ENCODE peak calls at places on chromosome 4, in nine cellular contexts. C is HL-60, W is upper lobe of right lung, V is fibroblast of the aortic adventitia, L is lower lobe of right lung, K is epithelial cell of esophagus, Q is cardiac muscle cell, J is hepatocyte, T is ovary. U is an unnamed sample.

GRCh38 chr4:122117743-122118142 is 34.4 kb upstream of the BLTP1 start:
- DNase-seq in T (no peak), J (no peak), K (peak; percentile 14), C (no peak), V (peak; percentile 55), W (no peak), L (no peak), Q (peak; percentile 2), U (peak; percentile 49)

GRCh38 chr4:103032575-103032974 is 13.1 kb upstream of the SLC9B1 start:
- DNase-seq in C (peak; percentile 25), K (peak; percentile 63), V (peak; percentile 21), Q (peak; percentile 55), T (no peak), W (no peak), J (peak; percentile 53), L (no peak), U (peak; percentile 17)

GRCh38 chr4:119210760-119211159 is 1.8 kb upstream of the USP53 start:
- DNase-seq in V (peak; percentile 39), C (no peak), J (no peak), W (no peak), L (no peak), Q (peak; percentile 51), T (no peak), K (peak; percentile 75), U (peak; percentile 35)

GRCh38 chr4:14726441-14727405 is 275.6 kb upstream of the CPEB2 start:
- DNase-seq in Q (peak; percentile 24), T (no peak), K (peak; percentile 96), J (no peak), L (no peak), W (no peak), V (peak; percentile 57), C (no peak), U (no peak)

GRCh38 chr4:140789752-140790151 is 33.6 kb upstream of the TBC1D9 start:
- DNase-seq in W (no peak), C (peak; percentile 31), T (no peak), V (peak; percentile 37), K (peak; percentile 96), L (no peak), J (no peak), Q (peak; percentile 65), U (no peak)

GRCh38 chr4:153274967-153275366 is 69.5 kb upstream of the MND1 start:
- DNase-seq in J (peak; percentile 59), L (no peak), C (no peak), Q (no peak), V (no peak), T (no peak), K (peak; percentile 67), W (no peak), U (no peak)

GRCh38 chr4:128286474-128287158 is 997 bp downstream of the PGRMC2 start:
- DNase-seq in K (peak; percentile 69), C (peak; percentile 31), T (no peak), W (no peak), J (peak; percentile 63), V (peak; percentile 66), L (no peak), Q (peak; percentile 51), U (peak; percentile 80)

GRCh38 chr4:25913056-25913850 is 767 bp upstream of the SMIM20 start:
- DNase-seq in C (peak; percentile 54), W (peak; percentile 66), T (peak; percentile 64), Q (no peak), V (no peak), K (no peak), L (peak; percentile 60), J (no peak), U (peak; percentile 22)

GRCh38 chr4:8366601-8367000 is 73.9 kb downstream of the ACOX3 start:
- DNase-seq in Q (no peak), K (no peak), J (no peak), C (no peak), T (no peak), W (no peak), L (peak; percentile 24), V (no peak), U (no peak)

GRCh38 chr4:96912731-96913130 is 1072.8 kb downstream of the PDHA2 start:
- DNase-seq in W (no peak), C (no peak), K (no peak), J (no peak), Q (no peak), L (no peak), V (no peak), T (no peak), U (no peak)

GRCh38 chr4:142088906-142089305 is 452.5 kb downstream of the IL15 start:
- DNase-seq in T (no peak), C (no peak), J (no peak), V (peak; percentile 76), L (no peak), W (no peak), Q (peak; percentile 72), K (no peak), U (peak; percentile 88)

GRCh38 chr4:173478136-173478860 is 51.7 kb downstream of the HAND2 start:
- DNase-seq in L (no peak), W (no peak), T (no peak), J (no peak), C (no peak), Q (no peak), K (no peak), V (peak; percentile 49), U (peak; percentile 67)

DNA sequence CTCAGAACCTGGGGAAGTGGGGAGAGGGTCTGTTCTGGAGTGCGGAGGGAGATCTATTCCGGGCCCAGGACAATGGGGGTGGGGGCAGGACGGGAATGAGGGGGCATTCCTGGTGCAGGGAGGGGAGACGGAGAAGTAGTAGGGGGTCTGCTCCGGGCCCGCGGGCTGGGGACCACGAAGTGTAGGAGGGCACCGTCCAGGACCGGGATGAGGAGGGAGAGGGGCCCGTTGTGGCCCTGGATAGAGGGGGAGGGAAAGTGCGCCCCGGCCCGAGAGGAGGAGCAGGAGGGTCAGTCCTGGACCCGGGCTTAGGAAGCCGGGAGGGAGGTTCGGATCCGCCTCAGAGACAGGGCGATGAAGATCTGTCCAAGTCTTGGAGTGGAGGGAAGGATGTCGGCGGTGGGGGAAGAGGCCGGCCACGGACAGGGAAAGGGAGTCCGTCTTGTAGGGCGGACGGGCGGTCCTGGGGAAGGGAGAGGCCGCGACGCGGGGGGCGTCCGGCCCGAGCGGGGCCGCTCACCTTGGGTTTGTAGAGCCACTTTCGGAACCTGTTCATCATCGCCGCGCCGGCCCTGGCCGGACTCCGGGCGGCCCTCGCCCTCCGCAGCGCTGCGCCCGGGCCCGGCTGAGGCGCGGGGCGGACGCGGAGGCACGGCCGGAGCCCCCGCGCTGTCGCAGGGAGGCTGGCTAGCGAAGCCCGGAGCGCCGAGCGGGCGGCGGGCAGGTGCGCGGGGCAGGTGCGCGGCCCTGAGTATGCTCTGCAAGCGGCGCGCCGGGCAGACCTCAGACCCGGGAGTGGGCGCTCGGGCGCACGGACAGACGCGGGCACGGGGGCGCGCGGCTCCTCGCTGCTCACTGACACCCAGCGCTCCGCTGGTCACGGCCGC is at the start of gene ZFYVE28:
- DNase-seq in K (peak; percentile 22), T (peak; percentile 54), Q (no peak), J (no peak), L (peak; percentile 55), C (no peak), V (peak; percentile 45), W (peak; percentile 76), U (peak; percentile 34)
- H3K4me3 ChIP-seq in K (peak within 1 kb of the TSS; percentile 49), T (peak within 1 kb of the TSS; percentile 41), Q (peak within 1 kb of the TSS; percentile 58), J (peak within 1 kb of the TSS; percentile 48), L (peak within 1 kb of the TSS; percentile 71), C (peak within 1 kb of the TSS; percentile 52), V (peak within 1 kb of the TSS; percentile 76), W (peak within 1 kb of the TSS; percentile 61), U (peak within 1 kb of the TSS; percentile 63)

GRCh38 chr4:89196745-89197144 is 85.4 kb downstream of the TIGD2 start:
- DNase-seq in V (peak; percentile 67), Q (no peak), K (no peak), T (no peak), W (no peak), J (peak; percentile 19), C (no peak), L (no peak), U (peak; percentile 5)
- TF ChIP-seq CTCF in V (no peak), Q (no peak), K (no peak), T (no peak), W (no peak), J (no peak), C (no peak), L (no peak), U (no peak)

GRCh38 chr4:118036336-118036735 is 2.0 kb downstream of the NDST3 start:
- DNase-seq in V (no peak), W (no peak), L (no peak), J (no peak), T (no peak), C (no peak), Q (no peak), K (no peak), U (no peak)

GRCh38 chr4:118032691-118033090 is 1.6 kb upstream of the NDST3 start:
- DNase-seq in C (no peak), K (peak; percentile 46), L (no peak), T (no peak), V (no peak), Q (no peak), W (no peak), J (peak; percentile 16), U (no peak)

GRCh38 chr4:118035309-118035708 is 1.0 kb downstream of the NDST3 start:
- DNase-seq in J (no peak), K (no peak), C (no peak), T (no peak), V (no peak), Q (no peak), W (no peak), L (no peak), U (no peak)

GRCh38 chr4:118034061-118034785 is at the start of gene NDST3:
- DNase-seq in Q (peak; percentile 55), T (peak; percentile 26), V (peak; percentile 17), K (peak; percentile 77), C (peak; percentile 49), W (peak; percentile 68), L (peak; percentile 64), J (peak; percentile 79), U (peak; percentile 31)

DNA sequence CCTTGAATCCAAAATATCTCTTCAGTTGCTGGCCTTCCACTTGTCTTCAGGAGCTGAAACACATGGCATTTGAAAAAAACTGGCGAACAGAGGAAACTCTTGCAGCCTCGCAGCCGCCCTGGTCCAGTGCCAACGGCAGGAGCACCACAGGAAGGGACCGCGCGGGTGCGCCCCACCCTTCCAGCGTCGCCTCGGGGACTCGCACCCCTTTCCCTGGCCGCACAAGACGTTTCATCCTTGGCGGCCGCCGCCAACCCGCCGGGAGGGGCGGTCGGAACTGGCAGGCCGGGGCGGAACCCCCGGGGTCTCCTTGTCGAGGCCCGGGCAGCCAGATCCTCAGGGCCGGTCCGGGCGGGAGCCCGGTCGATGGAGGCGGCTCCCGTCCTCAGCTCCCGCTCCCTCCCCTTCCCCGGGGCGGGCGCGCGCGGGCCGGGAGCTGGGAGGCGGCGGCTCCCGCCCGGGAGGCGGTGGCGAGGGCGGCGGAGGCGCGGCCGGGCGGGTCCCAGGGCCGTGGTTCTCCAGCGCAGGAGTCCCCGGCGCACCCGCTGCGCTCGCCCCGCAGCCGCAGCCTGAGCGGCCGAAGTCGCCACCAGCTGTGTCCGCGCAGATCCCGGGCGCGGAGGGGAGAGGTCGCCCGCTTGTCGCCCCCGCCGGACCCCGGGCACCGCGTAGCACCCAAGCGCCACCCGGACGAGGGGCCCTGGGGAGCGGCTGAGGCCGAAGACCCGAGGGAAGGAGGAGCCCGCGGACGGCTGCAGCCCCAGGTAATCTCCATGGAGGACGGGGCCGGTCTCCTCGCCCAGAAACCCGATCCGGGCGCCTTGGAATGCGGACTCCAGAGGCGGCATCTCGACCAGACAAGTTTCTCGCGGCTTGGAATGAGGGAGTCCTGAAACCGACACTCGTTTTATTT is 882 bp upstream of the NDST3 start:
- DNase-seq in L (peak; percentile 62), J (peak; percentile 67), K (peak; percentile 48), W (peak; percentile 77), V (peak; percentile 13), Q (peak; percentile 50), C (no peak), T (peak; percentile 32), U (peak; percentile 25)
- H3K4me3 ChIP-seq in L (peak overlapping the region; percentile 49), J (peak overlapping the region; percentile 58), K (peak overlapping the region; percentile 29), W (peak overlapping the region; percentile 41), V (peak overlapping the region; percentile 59), Q (peak overlapping the region; percentile 56), C (peak overlapping the region; percentile 37), T (peak overlapping the region; percentile 21), U (peak overlapping the region; percentile 44)

GRCh38 chr4:189436207-189436606 is 504.5 kb upstream of the FRG1 start:
- DNase-seq in K (peak; percentile 2), V (no peak), Q (no peak), L (no peak), J (no peak), C (no peak), W (no peak), T (no peak), U (no peak)
- TF ChIP-seq CTCF in K (no peak), V (no peak), Q (no peak), L (no peak), J (peak; percentile 30), C (no peak), W (no peak), T (no peak), U (no peak)

U was measured in AG10803.